ENCODE peak calls at places on chromosomes 3 and 15, in nine cellular contexts. E is H9, Z is foreskin fibroblast, W is astrocyte of the spinal cord, H is heart left ventricle, J is cardiac muscle cell, L is HFFc6, K is psoas muscle, X is endodermal cell. Q is an unnamed sample.

GRCh38 chr15:98174286-98174685 is 213.8 kb downstream of the ARRDC4 start:
- DNase-seq in E (peak; percentile 44), Z (no peak), W (no peak), H (no peak), J (no peak), L (peak; percentile 18), K (no peak), X (peak; percentile 72), Q (no peak)

GRCh38 chr3:172640751-172641150 is 70.1 kb downstream of the NCEH1 start:
- DNase-seq in E (no peak), Z (no peak), W (no peak), H (no peak), J (no peak), L (no peak), K (no peak), X (no peak), Q (no peak)

GRCh38 chr3:192033246-192033645 is 572.3 kb downstream of the PYDC2 start:
- DNase-seq in E (no peak), Z (no peak), W (no peak), H (no peak), J (no peak), L (no peak), K (no peak), X (no peak), Q (no peak)

GRCh38 chr15:50333229-50333628 is 21.8 kb downstream of the GABPB1 start:
- DNase-seq in E (no peak), Z (no peak), W (no peak), H (no peak), J (no peak), L (no peak), K (no peak), X (no peak), Q (no peak)

GRCh38 chr15:70528270-70528706 is 235.1 kb downstream of the UACA start:
- DNase-seq in E (peak; percentile 13), Z (no peak), W (peak; percentile 46), H (no peak), J (peak; percentile 79), L (no peak), K (no peak), X (peak; percentile 36), Q (peak; percentile 79)

GRCh38 chr3:182954553-182954952 is 25.8 kb downstream of the DCUN1D1 start:
- DNase-seq in E (no peak), Z (no peak), W (no peak), H (no peak), J (no peak), L (no peak), K (no peak), X (no peak), Q (no peak)

GRCh38 chr15:80750591-80750990 is 28.6 kb upstream of the CEMIP start:
- DNase-seq in E (no peak), Z (no peak), W (peak; percentile 40), H (no peak), J (no peak), L (no peak), K (no peak), X (no peak), Q (no peak)

GRCh38 chr15:100731259-100732156 is 129.1 kb downstream of the ASB7 start:
- DNase-seq in E (no peak), Z (no peak), W (no peak), H (no peak), J (peak; percentile 21), L (peak; percentile 38), K (no peak), X (no peak), Q (no peak)

GRCh38 chr15:47587938-47588817 is 129.1 kb upstream of the SEMA6D start:
- DNase-seq in E (no peak), Z (no peak), W (no peak), H (peak; percentile 63), J (peak; percentile 50), L (no peak), K (no peak), X (no peak), Q (no peak)

GRCh38 chr15:56804908-56805307 is 71.6 kb upstream of the ZNF280D start:
- DNase-seq in E (no peak), Z (no peak), W (peak; percentile 41), H (no peak), J (peak; percentile 29), L (no peak), K (no peak), X (no peak), Q (no peak)
- TF ChIP-seq CTCF in E (no peak), Z (no peak), W (no peak), H (peak; percentile 7), J (no peak), L (peak; percentile 50), K (no peak), X (no peak), Q (no peak)

GRCh38 chr3:10396083-10396482 is 75.2 kb upstream of the SEC13 start:
- DNase-seq in E (no peak), Z (no peak), W (no peak), H (no peak), J (no peak), L (no peak), K (peak; percentile 23), X (no peak), Q (no peak)

GRCh38 chr3:10399634-10400033 is 78.7 kb upstream of the SEC13 start:
- DNase-seq in E (no peak), Z (no peak), W (no peak), H (no peak), J (no peak), L (no peak), K (no peak), X (no peak), Q (no peak)

GRCh38 chr3:10396931-10397330 is 76.0 kb upstream of the SEC13 start:
- DNase-seq in E (no peak), Z (no peak), W (no peak), H (no peak), J (no peak), L (no peak), K (peak; percentile 35), X (no peak), Q (no peak)

GRCh38 chr3:10398341-10398740 is 77.4 kb upstream of the SEC13 start:
- DNase-seq in E (no peak), Z (no peak), W (no peak), H (no peak), J (no peak), L (no peak), K (peak; percentile 35), X (no peak), Q (no peak)

GRCh38 chr3:10397879-10398278 is 77.0 kb upstream of the SEC13 start:
- DNase-seq in E (no peak), Z (no peak), W (no peak), H (no peak), J (no peak), L (no peak), K (peak; percentile 71), X (no peak), Q (no peak)
- TF ChIP-seq CTCF in E (no peak), Z (no peak), W (no peak), H (no peak), J (no peak), L (no peak), K (no peak), X (no peak), Q (no peak)

DNA sequence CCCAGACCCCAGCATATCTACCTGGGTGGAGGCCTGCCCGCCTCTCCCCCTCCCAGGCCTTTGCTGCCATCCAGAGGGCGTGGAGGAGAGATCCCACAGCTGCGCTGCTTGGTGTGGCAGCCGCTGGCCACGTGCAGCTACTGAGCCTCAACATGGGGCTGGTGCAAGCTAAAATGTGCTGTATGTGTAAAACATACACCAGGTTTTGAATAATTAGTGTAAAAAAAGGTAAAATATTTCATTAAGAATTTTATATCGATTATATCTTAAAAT is 95.8 kb downstream of the SEC22A start:
- DNase-seq in E (no peak), Z (no peak), W (no peak), H (no peak), J (no peak), L (no peak), K (no peak), X (peak; percentile 72), Q (no peak)
- TF ChIP-seq CTCF in E (peak; percentile 58), Z (no peak), W (no peak), H (no peak), J (no peak), L (peak; percentile 6), K (no peak), X (peak; percentile 63), Q (no peak)

DNA sequence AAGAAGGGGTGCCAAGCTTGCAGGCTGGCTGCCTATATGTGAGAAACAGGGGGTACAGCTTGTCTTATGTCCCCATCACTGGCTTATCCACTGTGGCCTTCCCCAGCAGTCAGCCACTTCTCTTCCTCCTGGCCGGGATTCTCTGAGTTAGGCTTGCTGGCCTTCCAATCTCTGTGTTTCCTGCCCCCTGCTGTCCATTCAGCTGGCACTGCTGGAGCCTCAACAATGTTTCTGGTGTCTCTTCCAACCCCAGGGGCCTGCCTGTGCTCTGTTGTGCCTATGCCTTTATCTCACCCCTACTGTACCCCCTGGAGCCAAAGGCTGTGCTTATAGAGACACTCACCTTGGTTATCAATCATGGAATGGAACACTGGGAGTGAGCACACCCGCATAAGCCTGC is 36.5 kb downstream of the ANAPC13 start:
- DNase-seq in E (peak; percentile 73), Z (no peak), W (no peak), H (no peak), J (peak; percentile 69), L (peak; percentile 59), K (no peak), X (peak; percentile 85), Q (no peak)
- TF ChIP-seq CTCF in E (peak; percentile 64), Z (peak; percentile 37), W (peak; percentile 58), H (peak; percentile 53), J (peak; percentile 67), L (peak; percentile 77), K (peak; percentile 22), X (peak; percentile 80), Q (no peak)

GRCh38 chr3:9947025-9947995 is 4.9 kb downstream of the PRRT3 start:
- DNase-seq in E (peak; percentile 84), Z (peak; percentile 83), W (peak; percentile 71), H (peak; percentile 63), J (peak; percentile 78), L (peak; percentile 75), K (peak; percentile 90), X (peak; percentile 90), Q (peak; percentile 20)
- TF ChIP-seq CTCF in E (peak; percentile 56), Z (peak; percentile 50), W (peak; percentile 58), H (peak; percentile 68), J (peak; percentile 71), L (peak; percentile 73), K (peak; percentile 63), X (peak; percentile 69), Q (no peak)

Q was measured in GM20000.